ENCODE peak calls at places on chromosomes 2 and 18, in eight cellular contexts. C is neural progenitor cell, I is vagina, O is Right ventricle myocardium superior, L is EH, K is psoas muscle, Z is AG08395, M is A172. A is an unnamed sample.

GRCh38 chr2:109062558-109063325 is 66.3 kb upstream of the SH3RF3 start:
- DNase-seq in C (peak), Z (no peak), M (no peak), L (no peak), K (no peak), O (no peak), I (no peak), A (no peak)

GRCh38 chr18:13136056-13136688 is 82.4 kb upstream of the LDLRAD4 start:
- DNase-seq in C (peak), K (no peak), M (no peak), Z (no peak), I (no peak), O (no peak), L (peak), A (no peak)

GRCh38 chr2:216299130-216299529 is 73.2 kb downstream of the MARCHF4 start:
- DNase-seq in C (no peak), L (no peak), Z (no peak), I (peak), O (no peak), K (no peak), M (no peak), A (no peak)

GRCh38 chr2:64793701-64794100 is 140.0 kb upstream of the SERTAD2 start:
- DNase-seq in L (peak), K (no peak), M (no peak), Z (no peak), C (no peak), I (no peak), O (no peak), A (no peak)

GRCh38 chr2:199950396-199950795 is 4.9 kb downstream of the TYW5 start:
- DNase-seq in M (no peak), K (no peak), Z (no peak), I (no peak), C (no peak), L (no peak), O (no peak), A (no peak)

GRCh38 chr2:158022888-158023287 is 78.8 kb upstream of the UPP2 start:
- DNase-seq in K (no peak), C (no peak), Z (no peak), L (no peak), M (no peak), O (no peak), I (no peak), A (no peak)

GRCh38 chr2:183093857-183094657 is 15.5 kb downstream of the DUSP19 start:
- DNase-seq in O (no peak), L (peak), K (no peak), M (peak), I (no peak), C (no peak), Z (peak), A (no peak)

GRCh38 chr2:180876506-180876905 is 103.9 kb upstream of the UBE2E3 start:
- DNase-seq in C (no peak), O (no peak), K (no peak), M (no peak), I (no peak), L (peak), Z (no peak), A (no peak)

GRCh38 chr2:231926761-231927565 is 767 bp upstream of the NPPC start:
- DNase-seq in K (no peak), O (no peak), I (no peak), Z (no peak), L (no peak), M (no peak), C (peak), A (peak)

GRCh38 chr2:145094353-145094752 is 574.4 kb upstream of the ZEB2 start:
- DNase-seq in I (no peak), L (peak), O (no peak), C (no peak), K (no peak), M (peak), Z (no peak), A (no peak)

GRCh38 chr2:174951746-174952145 is 53.4 kb downstream of the CHN1 start:
- DNase-seq in Z (no peak), M (no peak), K (no peak), O (no peak), C (peak), I (no peak), L (peak), A (no peak)

GRCh38 chr2:105654474-105655004 is 90.2 kb upstream of the NCK2 start:
- DNase-seq in L (no peak), C (no peak), O (no peak), Z (no peak), M (no peak), I (no peak), K (no peak), A (no peak)

GRCh38 chr2:9416962-9417316 is 6.4 kb downstream of the ITGB1BP1 start:
- DNase-seq in C (no peak), O (no peak), L (no peak), Z (no peak), I (no peak), M (no peak), K (no peak), A (no peak)

GRCh38 chr2:20254731-20255130 is 29.8 kb upstream of the SDC1 start:
- DNase-seq in O (no peak), Z (no peak), I (no peak), M (no peak), L (no peak), K (no peak), C (no peak), A (no peak)

GRCh38 chr2:24365051-24365450 is 4.7 kb upstream of the ITSN2 start:
- DNase-seq in C (no peak), M (peak), O (peak), L (no peak), Z (no peak), I (no peak), K (peak), A (peak)

GRCh38 chr18:45449761-45450227 is 165.5 kb upstream of the SLC14A2 start:
- DNase-seq in C (no peak), L (no peak), M (no peak), K (peak), O (peak), I (no peak), Z (peak), A (no peak)

GRCh38 chr2:144152817-144153271 is 367.1 kb downstream of the ZEB2 start:
- DNase-seq in O (no peak), Z (peak), M (peak), I (no peak), L (peak), K (no peak), C (peak), A (no peak)

GRCh38 chr2:215711484-215712034 is 275.7 kb upstream of the FN1 start:
- DNase-seq in Z (peak), L (peak), C (no peak), I (no peak), O (no peak), K (no peak), M (peak), A (no peak)

GRCh38 chr2:151878655-151879563 is 50.7 kb upstream of the ARL5A start:
- DNase-seq in I (no peak), Z (no peak), C (no peak), K (no peak), M (peak), O (no peak), L (peak), A (no peak)

GRCh38 chr2:174026122-174026845 is 61.1 kb upstream of the SP3 start:
- DNase-seq in Z (no peak), O (no peak), M (peak), K (no peak), C (no peak), L (peak), I (no peak), A (no peak)

GRCh38 chr2:107197601-107198000 is 311.6 kb upstream of the ST6GAL2 start:
- DNase-seq in O (no peak), I (no peak), M (no peak), L (no peak), Z (no peak), C (no peak), K (no peak), A (no peak)

GRCh38 chr2:100731535-100731981 is 88.4 kb upstream of the NPAS2 start:
- DNase-seq in I (no peak), Z (peak), K (no peak), M (peak), O (no peak), C (no peak), L (peak), A (no peak)

GRCh38 chr2:191126386-191126785 is 24.4 kb downstream of the STAT4 start:
- DNase-seq in C (no peak), L (no peak), Z (no peak), O (no peak), M (no peak), K (no peak), I (no peak), A (no peak)

GRCh38 chr2:107645586-107645985 is 181.1 kb upstream of the RGPD4 start:
- DNase-seq in L (no peak), M (no peak), I (no peak), K (no peak), C (no peak), O (no peak), Z (no peak), A (no peak)

GRCh38 chr2:234797566-234798250 is 154.1 kb upstream of the SH3BP4 start:
- DNase-seq in C (no peak), O (no peak), K (no peak), M (no peak), L (peak), Z (peak), I (no peak), A (no peak)

GRCh38 chr2:234291765-234292204 is 205.1 kb downstream of the ARL4C start:
- DNase-seq in M (peak), O (peak), I (no peak), K (no peak), C (no peak), Z (peak), L (peak), A (no peak)

GRCh38 chr2:52976132-52976949 is 791.3 kb upstream of the CHAC2 start:
- DNase-seq in K (no peak), Z (no peak), O (no peak), C (peak), I (no peak), L (no peak), M (peak), A (no peak)

GRCh38 chr2:230307485-230307884 is 19.5 kb upstream of the SP140L start:
- DNase-seq in M (no peak), Z (no peak), C (no peak), L (no peak), O (no peak), I (no peak), K (no peak), A (no peak)

GRCh38 chr2:140502951-140503630 is 1627.7 kb downstream of the LRP1B start:
- DNase-seq in I (no peak), C (no peak), Z (peak), L (peak), K (no peak), M (no peak), O (no peak), A (no peak)

GRCh38 chr2:209472386-209472832 is 48.6 kb downstream of the MAP2 start:
- DNase-seq in Z (peak), L (peak), O (no peak), M (peak), I (no peak), K (no peak), C (no peak), A (no peak)

GRCh38 chr2:187549951-187550555 is 4.2 kb downstream of the TFPI start:
- DNase-seq in L (no peak), Z (no peak), C (no peak), I (no peak), K (no peak), M (no peak), O (no peak), A (no peak)

GRCh38 chr2:233426619-233427342 is 72.5 kb downstream of the DGKD start:
- DNase-seq in L (peak), C (no peak), Z (no peak), I (no peak), M (peak), O (no peak), K (no peak), A (no peak)

GRCh38 chr2:121617042-121617599 is 32.1 kb downstream of the CLASP1 start:
- DNase-seq in L (peak), K (no peak), Z (no peak), O (no peak), C (peak), I (no peak), M (no peak), A (no peak)

GRCh38 chr18:10949655-10950054 is 199.7 kb downstream of the PIEZO2 start:
- DNase-seq in K (no peak), L (no peak), C (no peak), O (no peak), M (no peak), I (no peak), Z (no peak), A (no peak)

GRCh38 chr2:101442667-101443061 is 32.2 kb downstream of the RFX8 start:
- DNase-seq in M (no peak), L (peak), Z (no peak), K (no peak), C (peak), O (no peak), I (no peak), A (no peak)

GRCh38 chr2:63698825-63699548 is 110.2 kb downstream of the MDH1 start:
- DNase-seq in M (peak), I (peak), K (peak), C (peak), O (no peak), Z (peak), L (peak), A (peak)

GRCh38 chr2:215982465-215982875 is 30.9 kb downstream of the MREG start:
- DNase-seq in M (peak), L (peak), I (no peak), O (no peak), C (no peak), K (no peak), Z (peak), A (no peak)

GRCh38 chr18:49668583-49669290 is 106.9 kb downstream of the LIPG start:
- DNase-seq in M (no peak), O (peak), I (no peak), K (no peak), C (peak), L (no peak), Z (no peak), A (no peak)